ENCODE peak calls at places on chromosomes 4 and X, in four cellular contexts. Z, M, U and P are unnamed samples.
A peak's percentile ranks its signal among the peaks of the same experiment; 100 is the strongest.

GRCh38 chr4:48904541-48905142 is 1.9 kb downstream of the OCIAD2 start:
- DNase-seq in Z (no peak), M (no peak), U (no peak), P (no peak)

GRCh38 chrX:14776901-14777300 is 96.0 kb downstream of the FANCB start:
- DNase-seq in Z (no peak), M (no peak), U (no peak), P (no peak)

GRCh38 chrX:22950278-22951266 is 49.2 kb upstream of the DDX53 start:
- DNase-seq in Z (no peak), M (no peak), U (no peak), P (no peak)

GRCh38 chrX:110536788-110537187 is 178.1 kb downstream of the RTL9 start:
- DNase-seq in Z (no peak), M (no peak), U (no peak), P (no peak)

GRCh38 chr4:23455482-23455881 is 434.4 kb downstream of the PPARGC1A start:
- DNase-seq in Z (no peak), M (peak; percentile 1), U (peak; percentile 3), P (no peak)

GRCh38 chrX:110022555-110023448 is 19.9 kb downstream of the TMEM164 start:
- DNase-seq in Z (no peak), M (no peak), U (no peak), P (no peak)

GRCh38 chr4:173935622-173936405 is 347.7 kb downstream of the FBXO8 start:
- DNase-seq in Z (no peak), M (no peak), U (no peak), P (no peak)

GRCh38 chrX:69109706-69110635 is 55.3 kb downstream of the PJA1 start:
- DNase-seq in Z (no peak), M (no peak), U (no peak), P (no peak)

GRCh38 chr4:162061214-162061613 is 102.6 kb downstream of the FSTL5 start:
- DNase-seq in Z (no peak), M (no peak), U (no peak), P (no peak)

GRCh38 chrX:17802756-17803155 is 58.3 kb downstream of the RAI2 start:
- DNase-seq in Z (no peak), M (peak; percentile 16), U (no peak), P (no peak)

GRCh38 chrX:17803449-17803848 is 57.6 kb downstream of the RAI2 start:
- DNase-seq in Z (no peak), M (no peak), U (no peak), P (no peak)

GRCh38 chrX:17801431-17801830 is 59.7 kb downstream of the RAI2 start:
- DNase-seq in Z (no peak), M (no peak), U (no peak), P (no peak)

GRCh38 chrX:17809273-17809672 is 51.8 kb downstream of the RAI2 start:
- DNase-seq in Z (no peak), M (no peak), U (no peak), P (no peak)

DNA sequence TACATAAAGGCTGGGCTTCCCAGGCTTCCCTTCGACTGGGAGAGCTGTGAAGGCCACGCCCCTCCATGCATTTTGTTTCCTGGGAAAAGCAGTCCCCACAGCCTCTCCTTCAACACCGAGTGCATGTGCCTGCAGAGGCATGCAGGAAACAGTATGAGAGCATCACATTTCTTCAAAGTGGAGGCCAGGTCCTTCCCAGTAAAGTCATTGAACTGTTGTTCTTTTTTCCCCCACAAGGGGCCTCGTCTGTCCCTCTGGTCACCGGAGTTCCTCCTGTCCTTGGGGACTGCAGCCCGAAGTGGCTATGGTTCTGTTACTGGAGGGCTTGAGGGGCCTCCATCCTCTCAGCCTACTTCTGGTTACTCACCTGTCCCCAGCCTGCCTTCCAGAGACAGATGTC is 56.0 kb downstream of the RAI2 start:
- DNase-seq in Z (no peak), M (no peak), U (no peak), P (no peak)
- TF ChIP-seq CTCF in Z (no peak), M (peak; percentile 33), U (no peak), P (no peak)

DNA sequence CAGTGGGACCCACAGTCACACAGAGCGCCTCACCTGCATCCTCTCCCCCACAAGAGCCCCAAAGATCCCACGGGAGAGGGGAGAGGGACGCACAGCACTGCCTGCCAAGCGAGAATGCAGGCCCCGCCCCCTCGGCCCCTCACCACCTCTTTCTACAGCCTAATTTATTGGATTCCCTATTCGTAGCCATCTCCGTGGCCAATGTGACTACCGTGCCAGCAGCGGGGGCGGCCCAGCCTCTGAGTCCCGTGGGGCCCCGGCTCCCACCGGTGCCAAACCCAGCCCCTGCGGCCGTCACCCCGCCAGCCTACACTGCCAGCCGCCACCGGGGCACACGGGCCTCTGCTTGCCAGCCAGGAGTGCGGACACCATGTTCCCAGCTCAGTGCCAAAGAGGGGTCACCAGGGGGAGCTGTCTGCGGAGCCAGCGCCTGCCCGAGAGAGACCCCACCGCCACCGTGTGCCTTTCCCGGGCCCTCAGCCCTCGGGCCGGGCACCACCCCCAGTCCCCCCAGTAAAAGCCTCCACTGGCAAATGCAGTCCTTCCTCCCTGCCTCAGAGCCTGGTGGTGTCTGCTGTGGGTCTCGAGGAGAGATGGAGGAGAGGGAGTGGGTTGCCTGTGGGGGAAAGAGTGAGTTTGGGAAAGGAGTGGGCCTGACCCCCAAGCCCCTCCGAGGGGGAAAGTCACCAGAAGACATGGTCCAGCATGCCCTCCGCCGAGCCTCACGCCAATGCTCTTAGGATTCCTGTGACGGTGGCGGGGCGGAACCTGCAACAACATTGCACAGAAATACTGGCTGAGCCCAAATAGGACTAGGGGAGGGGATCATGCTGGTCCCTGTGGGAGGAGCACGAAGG is 19.6 kb upstream of the PLXNB3 start:
- DNase-seq in Z (peak; percentile 86), M (peak; percentile 22), U (no peak), P (no peak)
- TF ChIP-seq CTCF in Z (no peak), M (peak; percentile 37), U (no peak), P (no peak)

GRCh38 chrX:151396827-151397740 is at the start of gene VMA21:
- DNase-seq in Z (peak; percentile 95), M (peak; percentile 56), U (peak; percentile 86), P (peak; percentile 80)

GRCh38 chrX:151397741-151398070 is 700 bp downstream of the VMA21 start:
- DNase-seq in Z (no peak), M (no peak), U (no peak), P (no peak)

GRCh38 chrX:151391722-151392121 is 5.3 kb upstream of the VMA21 start:
- DNase-seq in Z (no peak), M (no peak), U (no peak), P (no peak)

GRCh38 chrX:151396042-151396826 is 772 bp upstream of the VMA21 start:
- DNase-seq in Z (no peak), M (no peak), U (no peak), P (no peak)

GRCh38 chrX:151393514-151393913 is 3.5 kb upstream of the VMA21 start:
- DNase-seq in Z (no peak), M (no peak), U (no peak), P (peak; percentile 38)
- TF ChIP-seq CTCF in Z (no peak), M (no peak), U (no peak), P (no peak)

GRCh38 chrX:135480076-135480475 is 40.4 kb upstream of the INTS6L start:
- DNase-seq in Z (no peak), M (no peak), U (no peak), P (no peak)

GRCh38 chrX:135481696-135482179 is 38.7 kb upstream of the INTS6L start:
- DNase-seq in Z (no peak), M (no peak), U (no peak), P (no peak)

GRCh38 chrX:135476378-135476777 is 44.1 kb upstream of the INTS6L start:
- DNase-seq in Z (no peak), M (no peak), U (no peak), P (no peak)

DNA sequence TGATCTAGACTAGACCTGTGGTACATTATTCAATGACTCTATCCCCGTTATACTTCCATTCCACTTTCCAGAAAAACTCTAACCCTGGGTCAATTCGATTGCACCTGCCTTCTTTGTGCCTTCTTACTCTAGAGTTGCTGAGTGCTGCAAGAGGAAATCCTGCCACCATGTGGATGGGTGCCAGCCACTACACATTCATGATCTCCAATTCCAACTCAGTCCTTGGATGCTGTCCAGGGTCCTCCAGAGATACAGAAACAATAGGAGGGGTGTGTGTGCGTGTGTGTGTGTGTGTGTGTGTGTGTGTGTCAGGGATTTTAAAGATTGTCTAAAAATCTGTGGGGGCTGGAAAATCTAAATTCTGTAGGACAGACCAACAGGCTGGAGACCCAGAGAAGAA is 42.9 kb upstream of the INTS6L start:
- DNase-seq in Z (no peak), M (peak; percentile 9), U (peak; percentile 55), P (no peak)
- TF ChIP-seq CTCF in Z (no peak), M (peak; percentile 54), U (peak; percentile 13), P (no peak)

GRCh38 chr4:154399259-154399974 is 92.2 kb downstream of the DCHS2 start:
- DNase-seq in Z (no peak), M (no peak), U (no peak), P (no peak)
- TF ChIP-seq CTCF in Z (no peak), M (peak; percentile 53), U (no peak), P (no peak)

GRCh38 chrX:8455600-8455999 is 9.0 kb upstream of the VCX3B start:
- DNase-seq in Z (no peak), M (no peak), U (no peak), P (no peak)
- TF ChIP-seq CTCF in Z (no peak), M (peak; percentile 33), U (no peak), P (no peak)